ENCODE peak calls at places on chromosomes 6 and 20, in five cellular contexts. C is SW480, U is upper lobe of right lung, B is amniotic epithelial cell, H is HS-5. Y is an unnamed sample.

GRCh38 chr6:12844284-12845223 is 128.0 kb downstream of the PHACTR1 start:
- DNase-seq in C (peak), U (no peak), B (peak), H (no peak), Y (no peak)

GRCh38 chr6:33744001-33744848 is 2.5 kb downstream of the IP6K3 start:
- DNase-seq in C (peak), U (no peak), B (peak), H (peak), Y (peak)

GRCh38 chr6:96014846-96015245 is 928 bp upstream of the FUT9 start:
- DNase-seq in C (no peak), U (no peak), B (no peak), H (no peak), Y (no peak)

GRCh38 chr6:18893540-18894269 is 506.6 kb downstream of the RNF144B start:
- DNase-seq in C (no peak), U (no peak), B (no peak), H (no peak), Y (no peak)

GRCh38 chr20:49231461-49231860 is 12.2 kb downstream of the DDX27 start:
- DNase-seq in C (no peak), U (no peak), B (no peak), H (no peak), Y (no peak)

GRCh38 chr6:156185113-156185512 is 592.1 kb upstream of the ARID1B start:
- DNase-seq in C (no peak), U (no peak), B (no peak), H (no peak), Y (no peak)

GRCh38 chr6:43334466-43335095 is 26.0 kb upstream of the CRIP3 start:
- DNase-seq in C (peak), U (no peak), B (peak), H (peak), Y (no peak)

GRCh38 chr6:21085643-21086042 is 507.9 kb upstream of the SOX4 start:
- DNase-seq in C (no peak), U (no peak), B (peak), H (no peak), Y (no peak)

GRCh38 chr6:113414511-113414910 is 442.6 kb upstream of the MARCKS start:
- DNase-seq in C (peak), U (no peak), B (peak), H (peak), Y (no peak)

GRCh38 chr20:1478566-1478965 is 11.9 kb upstream of the NSFL1C start:
- DNase-seq in C (peak), U (no peak), B (peak), H (peak), Y (no peak)

GRCh38 chr6:27630727-27631613 is 158.1 kb upstream of the ZNF184 start:
- DNase-seq in C (peak), U (peak), B (peak), H (peak), Y (peak)

GRCh38 chr20:25338112-25339023 is 52.3 kb downstream of the ABHD12 start:
- DNase-seq in C (no peak), U (no peak), B (no peak), H (no peak), Y (no peak)

GRCh38 chr6:157096522-157096921 is 226.8 kb downstream of the TMEM242 start:
- DNase-seq in C (no peak), U (peak), B (no peak), H (no peak), Y (no peak)

GRCh38 chr20:17960927-17961599 is 7.5 kb downstream of the SNX5 start:
- DNase-seq in C (no peak), U (no peak), B (peak), H (no peak), Y (no peak)

GRCh38 chr6:14796974-14797762 is 448.7 kb upstream of the JARID2 start:
- DNase-seq in C (peak), U (no peak), B (no peak), H (no peak), Y (no peak)

GRCh38 chr20:12058201-12058600 is 140.5 kb downstream of the BTBD3 start:
- DNase-seq in C (no peak), U (no peak), B (peak), H (no peak), Y (no peak)

GRCh38 chr6:125821825-125822281 is 31.1 kb downstream of the NCOA7 start:
- DNase-seq in C (peak), U (no peak), B (peak), H (no peak), Y (no peak)

GRCh38 chr20:63923626-63924025 is 28.7 kb downstream of the DNAJC5 start:
- DNase-seq in C (no peak), U (no peak), B (no peak), H (no peak), Y (no peak)

GRCh38 chr6:142867988-142868818 is 76.8 kb downstream of the HIVEP2 start:
- DNase-seq in C (no peak), U (no peak), B (peak), H (no peak), Y (no peak)

GRCh38 chr20:38473353-38473795 is 731 bp downstream of the RALGAPB start:
- DNase-seq in C (peak), U (no peak), B (peak), H (no peak), Y (no peak)

GRCh38 chr6:21965029-21965428 is 331.8 kb downstream of the PRL start:
- DNase-seq in C (no peak), U (no peak), B (no peak), H (no peak), Y (no peak)

GRCh38 chr6:19892250-19892649 is 55.1 kb downstream of the ID4 start:
- DNase-seq in C (peak), U (peak), B (no peak), H (no peak), Y (no peak)

GRCh38 chr6:170128346-170128745 is 162.5 kb downstream of the DLL1 start:
- DNase-seq in C (no peak), U (peak), B (no peak), H (no peak), Y (no peak)

GRCh38 chr20:17024513-17025105 is 202.2 kb upstream of the PCSK2 start:
- DNase-seq in C (peak), U (no peak), B (no peak), H (peak), Y (no peak)

GRCh38 chr6:73516712-73517489 is 3.9 kb downstream of the EEF1A1 start:
- DNase-seq in C (peak), U (no peak), B (no peak), H (no peak), Y (no peak)

GRCh38 chr6:167299641-167300308 is 8.7 kb downstream of the UNC93A start:
- DNase-seq in C (no peak), U (no peak), B (no peak), H (no peak), Y (no peak)

GRCh38 chr20:5920581-5920980 is 29.8 kb downstream of the TRMT6 start:
- DNase-seq in C (no peak), U (no peak), B (no peak), H (no peak), Y (no peak)

GRCh38 chr6:130020892-130021483 is 2.6 kb downstream of the L3MBTL3 start:
- DNase-seq in C (peak), U (no peak), B (peak), H (peak), Y (peak)

GRCh38 chr6:169969372-169970099 is 218.1 kb downstream of the ERMARD start:
- DNase-seq in C (no peak), U (no peak), B (no peak), H (no peak), Y (no peak)

GRCh38 chr6:35370124-35370741 is 27.9 kb downstream of the PPARD start:
- DNase-seq in C (peak), U (peak), B (peak), H (peak), Y (peak)

GRCh38 chr6:89351632-89352328 is 742 bp downstream of the UBE2J1 start:
- DNase-seq in C (no peak), U (no peak), B (no peak), H (no peak), Y (no peak)

GRCh38 chr6:73942581-73942980 is 246.6 kb downstream of the CD109 start:
- DNase-seq in C (peak), U (no peak), B (peak), H (peak), Y (no peak)

GRCh38 chr6:151975795-151976194 is 168.3 kb downstream of the ESR1 start:
- DNase-seq in C (no peak), U (no peak), B (no peak), H (no peak), Y (no peak)

GRCh38 chr20:58361549-58361948 is 27.5 kb upstream of the VAPB start:
- DNase-seq in C (no peak), U (no peak), B (peak), H (no peak), Y (no peak)

GRCh38 chr20:1324598-1325172 is 4.3 kb downstream of the SDCBP2 start:
- DNase-seq in C (no peak), U (no peak), B (peak), H (no peak), Y (no peak)

GRCh38 chr6:44472250-44472945 is 84.9 kb downstream of the CDC5L start:
- DNase-seq in C (no peak), U (no peak), B (no peak), H (no peak), Y (no peak)

GRCh38 chr6:3088853-3089445 is 20.7 kb downstream of the RIPK1 start:
- DNase-seq in C (no peak), U (no peak), B (no peak), H (no peak), Y (no peak)

GRCh38 chr6:5481024-5481423 is 219.7 kb downstream of the FARS2 start:
- DNase-seq in C (no peak), U (no peak), B (no peak), H (no peak), Y (no peak)

Y was measured in GM06990.